ENCODE peak calls at places on chromosomes 6 and 20, in six cellular contexts. Z is lower lobe of right lung; H is iPS-NIHi11; I is osteocyte; Q is stimulated activated CD4-positive, alpha-beta T cell treated with anti-CD3 and anti-CD28 coated beads, Interleukin-4, amount 100 ng/mL, for 1 hour; K is NCI-H2081 treated with DMSO at 0.1 percent for 48 hours. W is an unnamed sample.

GRCh38 chr6:170165501-170166117 is 125.3 kb downstream of the DLL1 start:
- DNase-seq in K (no peak), Q (no peak), Z (peak), H (no peak), I (no peak), W (no peak)

GRCh38 chr6:82040405-82041221 is 206.9 kb downstream of the IBTK start:
- DNase-seq in Q (no peak), K (no peak), H (peak), Z (no peak), I (no peak), W (peak)

GRCh38 chr6:77561768-77562314 is 91.0 kb upstream of the MEI4 start:
- DNase-seq in I (no peak), K (no peak), Z (no peak), Q (no peak), H (no peak), W (no peak)

GRCh38 chr6:28280595-28281287 is 631 bp upstream of the PGBD1 start:
- DNase-seq in K (no peak), Q (no peak), I (no peak), Z (no peak), H (no peak), W (no peak)

GRCh38 chr6:143902827-143903226 is 38.6 kb downstream of the ZC2HC1B start:
- DNase-seq in I (no peak), K (no peak), Q (no peak), Z (no peak), H (no peak), W (no peak)

GRCh38 chr20:55774628-55775027 is 230.7 kb downstream of the CBLN4 start:
- DNase-seq in K (no peak), H (no peak), Q (no peak), I (no peak), Z (no peak), W (no peak)

GRCh38 chr20:4737857-4738627 is 16.3 kb downstream of the PRND start:
- DNase-seq in I (peak), Z (no peak), H (no peak), K (no peak), Q (no peak), W (no peak)

GRCh38 chr20:51434556-51435256 is 107.8 kb downstream of the NFATC2 start:
- DNase-seq in Z (no peak), Q (no peak), K (no peak), H (no peak), I (no peak), W (no peak)

GRCh38 chr20:53214392-53214791 is 242.2 kb downstream of the TSHZ2 start:
- DNase-seq in H (no peak), Z (no peak), K (no peak), Q (no peak), I (no peak), W (no peak)

GRCh38 chr6:17703256-17703694 is 3.5 kb downstream of the NUP153 start:
- DNase-seq in K (no peak), Q (no peak), Z (no peak), H (no peak), I (no peak), W (no peak)

GRCh38 chr20:31925631-31926030 is 26.2 kb downstream of the PDRG1 start:
- DNase-seq in I (no peak), Z (no peak), H (no peak), K (no peak), Q (no peak), W (no peak)

GRCh38 chr20:14544688-14545087 is 207.3 kb upstream of the FLRT3 start:
- DNase-seq in Z (no peak), K (no peak), Q (no peak), I (no peak), H (no peak), W (no peak)

GRCh38 chr20:49268600-49269365 is 9.1 kb downstream of the ZNFX1 start:
- DNase-seq in I (no peak), Z (no peak), H (no peak), K (no peak), Q (no peak), W (no peak)

GRCh38 chr6:4313044-4313686 is 177.8 kb upstream of the ECI2 start:
- DNase-seq in Z (no peak), K (no peak), I (peak), H (peak), Q (no peak), W (peak)

GRCh38 chr6:17968081-17968518 is 19.3 kb downstream of the KIF13A start:
- DNase-seq in K (no peak), Z (no peak), Q (no peak), I (no peak), H (no peak), W (no peak)